ENCODE peak calls at places on chromosomes 3 and 15, in five cellular contexts. K, N, E, S and M are unnamed samples.

GRCh38 chr3:115693868-115694267 is 70.6 kb downstream of the GAP43 start:
- DNase-seq in K (no peak), N (no peak), E (no peak), S (no peak), M (no peak)

GRCh38 chr3:32419766-32420137 is 28.1 kb downstream of the CMTM7 start:
- DNase-seq in K (no peak), N (no peak), E (no peak), S (no peak), M (no peak)

GRCh38 chr3:171018151-171018935 is 8.2 kb downstream of the SLC2A2 start:
- DNase-seq in K (no peak), N (no peak), E (no peak), S (no peak), M (no peak)

GRCh38 chr3:108620250-108620649 is 30.7 kb downstream of the DZIP3 start:
- DNase-seq in K (no peak), N (no peak), E (no peak), S (no peak), M (no peak)

GRCh38 chr15:75725719-75726607 is 13.3 kb upstream of the CSPG4 start:
- DNase-seq in K (no peak), N (no peak), E (no peak), S (no peak), M (peak)

GRCh38 chr3:38655708-38656300 is 6.3 kb upstream of the SCN5A start:
- DNase-seq in K (no peak), N (no peak), E (peak), S (peak), M (peak)

GRCh38 chr3:131356006-131356405 is 25.6 kb upstream of the NUDT16 start:
- DNase-seq in K (no peak), N (no peak), E (peak), S (no peak), M (no peak)

GRCh38 chr3:36911990-36912804 is 32.7 kb downstream of the TRANK1 start:
- DNase-seq in K (no peak), N (peak), E (peak), S (peak), M (peak)

GRCh38 chr3:186653079-186653710 is 12.6 kb upstream of the HRG start:
- DNase-seq in K (no peak), N (no peak), E (no peak), S (no peak), M (no peak)